ENCODE peak calls at places on chromosomes 11 and 22, in eight cellular contexts. B is heart left ventricle, Z is ovary, E is left ventricle myocardium inferior, W is tibial nerve, M is choroid plexus epithelial cell, Y is lower leg skin, O is cardiac muscle cell. P is an unnamed sample.

GRCh38 chr11:96943970-96944369 is 554.2 kb downstream of the JRKL start:
- DNase-seq in W (no peak), M (no peak), Y (no peak), O (no peak), E (no peak), Z (no peak), B (no peak), P (no peak)

GRCh38 chr11:31702966-31703365 is 108.2 kb downstream of the PAX6 start:
- DNase-seq in M (peak), O (no peak), W (no peak), Z (no peak), B (no peak), Y (no peak), E (no peak), P (no peak)

GRCh38 chr22:48439560-48440135 is 1388.0 kb downstream of the BRD1 start:
- DNase-seq in M (no peak), Z (no peak), B (no peak), W (no peak), O (no peak), Y (no peak), E (no peak), P (no peak)

GRCh38 chr11:100821198-100821597 is 134.1 kb downstream of the ARHGAP42 start:
- DNase-seq in Y (no peak), B (no peak), Z (no peak), O (no peak), W (no peak), M (no peak), E (no peak), P (no peak)

GRCh38 chr22:49035818-49036457 is 791.7 kb downstream of the BRD1 start:
- DNase-seq in B (no peak), E (no peak), Z (peak), O (peak), W (no peak), Y (no peak), M (no peak), P (no peak)

GRCh38 chr11:96052921-96053631 is 129.2 kb upstream of the MTMR2 start:
- DNase-seq in O (no peak), E (no peak), Y (no peak), Z (no peak), B (no peak), W (no peak), M (peak), P (no peak)

GRCh38 chr22:39175127-39176066 is 22.9 kb upstream of the CBX7 start:
- DNase-seq in O (no peak), E (no peak), Y (peak), Z (peak), B (no peak), W (no peak), M (peak), P (no peak)

GRCh38 chr22:49570032-49570848 is 257.4 kb downstream of the BRD1 start:
- DNase-seq in W (no peak), O (no peak), M (no peak), Z (peak), E (no peak), Y (peak), B (no peak), P (no peak)

GRCh38 chr22:19889951-19890350 is 35.3 kb upstream of the GNB1L start:
- DNase-seq in O (no peak), E (no peak), W (no peak), Y (no peak), B (peak), Z (no peak), M (no peak), P (no peak)

GRCh38 chr11:117861151-117862018 is 15.1 kb downstream of the FXYD6 start:
- DNase-seq in Y (peak), M (peak), E (peak), O (peak), Z (peak), B (peak), W (no peak), P (no peak)

GRCh38 chr11:79045811-79046304 is 395.0 kb downstream of the TENM4 start:
- DNase-seq in W (no peak), Y (no peak), B (no peak), O (no peak), Z (no peak), E (no peak), M (no peak), P (no peak)

GRCh38 chr11:118342503-118343161 is at the start of gene CD3D:
- DNase-seq in M (no peak), E (no peak), W (no peak), B (no peak), Z (no peak), O (no peak), Y (no peak), P (no peak)

GRCh38 chr11:44817207-44817944 is 90.6 kb downstream of the TSPAN18 start:
- DNase-seq in W (no peak), O (no peak), Y (no peak), Z (no peak), M (no peak), E (no peak), B (no peak), P (no peak)

GRCh38 chr11:66011239-66011784 is 496 bp upstream of the CST6 start:
- DNase-seq in Y (no peak), O (no peak), M (peak), W (no peak), E (no peak), Z (no peak), B (no peak), P (no peak)
- H3K4me3 ChIP-seq in Y (no peak), O (no peak), M (no peak), W (no peak), E (peak), Z (no peak), B (no peak), P (no peak)

GRCh38 chr22:36871669-36872081 is 10.9 kb downstream of the NCF4 start:
- DNase-seq in E (no peak), O (no peak), W (no peak), Y (no peak), B (no peak), Z (no peak), M (no peak), P (no peak)
- TF ChIP-seq CTCF in E (no peak), O (peak), W (no peak), Y (no peak), B (no peak), Z (no peak), M (no peak), P (no peak)

DNA sequence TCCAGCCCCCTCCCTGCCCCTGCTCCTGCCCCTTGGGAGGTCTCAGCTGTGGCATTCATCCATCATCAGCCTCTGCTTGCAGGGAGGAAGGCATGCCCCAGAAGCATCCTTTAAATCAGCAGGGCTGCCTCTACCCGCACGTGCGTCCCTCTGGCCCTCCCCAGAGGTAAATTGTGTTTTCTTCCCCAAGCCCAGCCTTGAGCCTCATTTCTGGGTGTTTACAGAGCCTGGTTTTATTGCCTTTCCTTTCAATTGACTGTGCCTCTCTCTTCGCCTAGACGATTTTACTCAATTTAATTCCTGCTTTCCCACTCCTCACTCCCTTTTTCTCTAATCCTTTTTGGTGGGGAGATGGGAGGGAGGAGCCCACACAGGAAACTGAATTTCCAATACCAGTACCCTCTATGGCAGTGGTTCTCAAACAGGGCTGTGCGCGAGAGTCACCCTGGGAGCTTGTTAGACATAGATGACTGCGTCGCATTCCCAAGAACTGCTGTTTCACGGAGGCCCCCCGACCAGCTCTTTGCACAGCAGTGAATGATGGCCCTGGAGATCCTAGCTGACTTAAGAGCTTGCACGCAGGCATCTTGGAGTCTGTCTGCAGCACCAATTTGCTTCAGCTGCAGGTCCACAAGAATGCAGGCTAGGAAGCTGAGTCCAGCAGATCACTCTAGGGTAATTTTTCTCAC is 15.1 kb upstream of the OAF start:
- DNase-seq in Z (peak), Y (no peak), O (no peak), M (no peak), B (peak), W (no peak), E (no peak), P (no peak)
- H3K4me3 ChIP-seq in Z (no peak), Y (no peak), O (no peak), M (no peak), B (no peak), W (no peak), E (no peak), P (no peak)

GRCh38 chr11:7665473-7666291 is 7.6 kb downstream of the CYB5R2 start:
- DNase-seq in O (peak), W (peak), Z (peak), B (peak), M (peak), E (peak), Y (peak), P (peak)
- TF ChIP-seq CTCF in O (peak), W (peak), Z (peak), B (peak), M (peak), E (peak), Y (peak), P (peak)

DNA sequence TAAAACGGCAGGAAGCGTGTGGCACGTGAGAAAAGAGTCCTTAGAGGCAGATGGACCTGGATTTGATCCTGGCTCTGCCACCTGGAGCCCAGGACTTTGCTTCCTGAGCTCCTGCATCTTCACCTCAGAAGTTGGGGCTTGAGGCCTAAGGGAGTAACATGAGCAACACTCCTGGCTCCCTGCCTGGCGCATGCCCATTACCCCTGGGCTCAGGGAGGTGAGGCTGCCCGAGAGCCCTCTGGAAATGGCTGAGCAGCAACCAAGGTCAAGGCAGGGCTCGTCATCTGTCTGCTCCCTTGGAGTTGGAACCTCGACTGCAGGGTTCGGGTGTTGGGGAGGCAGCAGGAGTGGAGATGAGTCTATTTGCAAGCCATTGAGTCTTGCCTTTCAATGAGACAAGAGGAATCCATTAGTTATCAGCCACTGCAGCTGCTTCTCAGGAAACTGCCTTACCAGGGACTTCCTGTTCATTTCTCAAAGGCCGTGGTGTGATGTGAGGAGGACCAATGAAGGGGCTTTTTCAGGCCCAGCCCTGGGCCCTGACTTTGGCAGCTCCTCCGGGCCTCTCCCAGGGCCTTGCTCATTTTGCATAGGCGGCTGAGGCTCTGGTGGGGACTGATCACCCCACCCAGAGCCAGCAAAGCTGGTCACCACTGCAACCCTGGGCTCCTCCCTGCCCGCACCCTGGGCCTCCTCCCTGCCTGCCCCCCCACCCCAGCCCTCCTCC is 6.3 kb downstream of the FADS2 start:
- DNase-seq in E (peak), O (peak), M (peak), Z (peak), W (peak), B (peak), Y (no peak), P (no peak)
- H3K4me3 ChIP-seq in E (no peak), O (no peak), M (no peak), Z (no peak), W (no peak), B (no peak), Y (no peak), P (no peak)

GRCh38 chr11:66892926-66893325 is 36.1 kb downstream of the LRFN4 start:
- DNase-seq in E (no peak), Z (no peak), O (no peak), Y (no peak), M (no peak), W (no peak), B (no peak), P (no peak)

GRCh38 chr11:66888282-66888681 is 31.4 kb downstream of the LRFN4 start:
- DNase-seq in Z (no peak), M (no peak), W (no peak), O (no peak), Y (no peak), E (no peak), B (no peak), P (no peak)

GRCh38 chr11:66887531-66887930 is 30.7 kb downstream of the LRFN4 start:
- DNase-seq in O (no peak), W (no peak), B (no peak), M (no peak), Y (no peak), Z (no peak), E (no peak), P (no peak)

GRCh38 chr11:66889974-66890373 is 33.1 kb downstream of the LRFN4 start:
- DNase-seq in E (no peak), O (no peak), M (no peak), Z (no peak), B (no peak), Y (no peak), W (no peak), P (no peak)

GRCh38 chr11:66891849-66892660 is 35.2 kb downstream of the LRFN4 start:
- DNase-seq in E (no peak), M (peak), B (peak), Y (no peak), O (no peak), W (no peak), Z (no peak), P (peak)
- TF ChIP-seq CTCF in E (no peak), M (peak), B (no peak), Y (no peak), O (no peak), W (no peak), Z (no peak), P (no peak)

GRCh38 chr11:134950692-134951304 is 538.8 kb upstream of the B3GAT1 start:
- DNase-seq in B (no peak), M (peak), Z (no peak), W (no peak), O (no peak), Y (peak), E (no peak), P (no peak)
- H3K4me3 ChIP-seq in B (no peak), M (no peak), Z (no peak), W (no peak), O (no peak), Y (no peak), E (no peak), P (no peak)

GRCh38 chr11:106152013-106152412 is 74.6 kb downstream of the AASDHPPT start:
- DNase-seq in B (no peak), O (no peak), E (no peak), Y (no peak), Z (no peak), W (no peak), M (peak), P (no peak)
- TF ChIP-seq CTCF in B (no peak), O (peak), E (no peak), Y (no peak), Z (no peak), W (no peak), M (peak), P (peak)

GRCh38 chr11:36450391-36450714 is 59.7 kb downstream of the TRAF6 start:
- DNase-seq in Y (no peak), O (no peak), Z (no peak), E (no peak), W (no peak), M (no peak), B (no peak), P (no peak)

GRCh38 chr11:36452987-36453386 is 57.1 kb downstream of the TRAF6 start:
- DNase-seq in O (no peak), Z (no peak), E (no peak), M (no peak), B (no peak), W (no peak), Y (no peak), P (no peak)

GRCh38 chr11:36451045-36451444 is 59.0 kb downstream of the TRAF6 start:
- DNase-seq in Y (no peak), E (no peak), B (no peak), W (no peak), M (no peak), Z (no peak), O (no peak), P (no peak)

GRCh38 chr11:36452231-36452630 is 57.8 kb downstream of the TRAF6 start:
- DNase-seq in M (no peak), Z (no peak), O (no peak), W (no peak), E (no peak), Y (no peak), B (no peak), P (no peak)

DNA sequence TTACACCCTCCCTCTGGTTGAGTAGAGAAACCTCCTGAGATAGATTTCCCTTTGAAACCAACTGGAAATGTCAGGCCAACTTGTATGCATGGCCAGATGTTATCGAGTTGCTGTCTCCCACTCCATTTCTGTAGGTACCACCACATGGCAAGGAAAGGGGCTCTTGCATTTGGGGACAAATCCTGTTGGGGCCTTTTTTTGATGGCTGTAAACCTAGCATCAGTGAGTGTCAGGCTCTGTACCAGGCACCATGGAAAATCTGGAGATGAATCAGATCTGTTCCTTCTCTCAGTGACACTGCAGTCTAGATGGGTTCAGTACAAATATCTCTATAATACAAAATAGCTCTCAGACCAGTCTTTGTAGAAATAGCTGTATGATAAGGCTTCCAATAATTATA is 58.4 kb downstream of the TRAF6 start:
- DNase-seq in M (no peak), B (no peak), W (no peak), E (no peak), O (no peak), Z (no peak), Y (no peak), P (no peak)
- H3K4me3 ChIP-seq in M (no peak), B (no peak), W (no peak), E (no peak), O (no peak), Z (no peak), Y (no peak), P (no peak)

P was measured in LNCaP clone FGC.